ENCODE peak calls at places on chromosomes 2 and 18, in seven cellular contexts. H is prostate gland, N is stomach, V is sigmoid colon, P is spleen, X is transverse colon, L is HCT116. W is an unnamed sample.

GRCh38 chr2:11505652-11506610 is 27.9 kb upstream of the GREB1 start:
- DNase-seq in H (no peak), N (peak), V (no peak), P (no peak), X (no peak), L (peak), W (no peak)

GRCh38 chr18:79801641-79802040 is 3.9 kb downstream of the KCNG2 start:
- DNase-seq in H (no peak), N (no peak), V (peak), P (peak), X (no peak), L (no peak), W (no peak)

GRCh38 chr18:9617006-9617542 is 2.7 kb upstream of the PPP4R1 start:
- DNase-seq in H (no peak), N (no peak), V (no peak), P (no peak), X (no peak), L (no peak), W (no peak)

GRCh38 chr2:27407798-27408491 is 1.4 kb downstream of the PPM1G start:
- DNase-seq in H (peak), N (no peak), V (no peak), P (no peak), X (peak), L (peak), W (no peak)

GRCh38 chr2:233690444-233690843 is 2.2 kb upstream of the UGT1A6 start:
- DNase-seq in H (no peak), N (no peak), V (no peak), P (no peak), X (no peak), L (no peak), W (no peak)

GRCh38 chr2:188765522-188765921 is 208.7 kb upstream of the COL3A1 start:
- DNase-seq in H (no peak), N (no peak), V (no peak), P (no peak), X (no peak), L (peak), W (no peak)

GRCh38 chr2:184611221-184612085 is 13.1 kb downstream of the ZNF804A start:
- DNase-seq in H (no peak), N (no peak), V (no peak), P (no peak), X (no peak), L (peak), W (no peak)

GRCh38 chr2:227398684-227399398 is 11.1 kb upstream of the SCYGR1 start:
- DNase-seq in H (no peak), N (no peak), V (no peak), P (no peak), X (no peak), L (no peak), W (no peak)

GRCh38 chr18:60040966-60041365 is 141.2 kb downstream of the PMAIP1 start:
- DNase-seq in H (no peak), N (no peak), V (no peak), P (no peak), X (no peak), L (no peak), W (no peak)

GRCh38 chr18:60038731-60039130 is 138.9 kb downstream of the PMAIP1 start:
- DNase-seq in H (no peak), N (no peak), V (no peak), P (no peak), X (no peak), L (no peak), W (no peak)

GRCh38 chr18:60047556-60047955 is 147.8 kb downstream of the PMAIP1 start:
- DNase-seq in H (no peak), N (no peak), V (no peak), P (no peak), X (no peak), L (no peak), W (no peak)

GRCh38 chr18:60049172-60049571 is 149.4 kb downstream of the PMAIP1 start:
- DNase-seq in H (no peak), N (no peak), V (no peak), P (no peak), X (no peak), L (no peak), W (no peak)

DNA sequence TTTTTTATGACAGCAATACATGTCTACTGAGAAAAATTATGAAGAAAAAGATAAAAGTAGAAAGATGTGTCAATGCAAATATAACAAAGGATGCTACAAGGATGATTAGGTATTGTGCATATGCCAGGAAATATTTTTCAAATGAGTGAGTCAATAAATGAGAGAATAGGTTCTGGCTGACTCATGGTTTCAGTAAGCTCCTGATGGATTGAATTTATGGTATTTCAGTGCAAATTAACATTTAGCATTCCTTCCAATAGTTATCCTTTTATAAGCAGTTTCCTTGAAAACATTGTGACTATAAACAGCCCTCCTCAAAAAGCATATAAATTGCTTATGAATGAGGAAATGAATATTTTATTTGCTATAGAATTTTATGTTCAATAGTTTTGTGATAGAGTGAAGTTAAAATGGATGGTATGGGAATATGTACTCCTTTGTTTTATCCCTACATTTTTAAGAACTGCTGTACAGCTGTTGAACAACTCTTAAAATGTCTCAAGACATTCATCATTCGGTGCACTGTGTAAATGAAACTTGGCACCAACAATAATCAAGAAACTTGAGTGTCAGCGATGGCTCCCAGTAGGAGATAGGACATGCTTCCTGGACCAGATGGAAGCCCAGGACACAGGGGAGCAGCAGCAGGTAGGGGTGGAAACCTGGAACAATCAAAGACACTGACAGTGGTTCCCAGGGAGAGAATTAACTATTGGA is 144.7 kb downstream of the PMAIP1 start:
- DNase-seq in H (no peak), N (no peak), V (no peak), P (no peak), X (no peak), L (no peak), W (no peak)
- TF ChIP-seq POLR2AphosphoS5 in H (no peak), N (no peak), V (no peak), P (no peak), X (no peak), L (no peak), W (no peak)

GRCh38 chr2:55107428-55107827 is 57.2 kb upstream of the RTN4 start:
- DNase-seq in H (no peak), N (no peak), V (no peak), P (no peak), X (no peak), L (no peak), W (no peak)

GRCh38 chr2:55111230-55111569 is 60.9 kb upstream of the RTN4 start:
- DNase-seq in H (no peak), N (no peak), V (no peak), P (no peak), X (no peak), L (no peak), W (no peak)

GRCh38 chr2:55108456-55108855 is 58.2 kb upstream of the RTN4 start:
- DNase-seq in H (no peak), N (no peak), V (no peak), P (no peak), X (no peak), L (no peak), W (no peak)

GRCh38 chr2:55111570-55112228 is 61.4 kb upstream of the RTN4 start:
- DNase-seq in H (no peak), N (peak), V (peak), P (peak), X (peak), L (peak), W (no peak)

DNA sequence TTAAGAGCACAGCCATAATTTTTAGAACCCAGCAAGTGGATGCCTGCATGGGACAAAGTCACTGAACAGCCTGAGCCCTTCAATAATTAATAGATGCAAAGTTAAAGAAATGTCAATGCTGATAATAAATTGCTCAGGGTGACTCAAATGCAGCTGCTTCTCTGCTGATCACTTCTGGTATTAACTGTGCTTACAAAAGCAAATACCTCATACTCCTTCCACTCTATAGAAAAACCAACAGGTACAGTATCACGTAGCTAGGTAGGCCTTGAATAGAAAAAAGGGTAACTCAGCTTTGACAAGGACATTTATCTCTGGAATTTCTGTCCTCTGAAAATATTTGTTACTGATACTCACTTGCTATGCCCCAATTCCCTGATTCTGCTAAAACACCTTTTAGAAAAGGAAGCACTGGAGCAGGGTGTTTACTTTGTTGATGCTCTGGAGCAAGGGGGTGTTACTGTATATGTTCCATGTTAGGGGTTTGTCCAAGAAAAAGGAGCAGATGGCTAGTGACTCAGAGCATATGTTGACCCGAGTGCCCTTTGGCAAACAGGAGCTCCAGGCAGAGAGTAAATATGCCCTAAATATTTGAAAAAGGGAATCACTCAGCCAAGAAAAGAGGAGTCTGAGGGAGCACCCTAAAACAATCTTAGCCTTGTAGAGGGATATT is 59.1 kb upstream of the RTN4 start:
- DNase-seq in H (no peak), N (no peak), V (no peak), P (no peak), X (peak), L (no peak), W (no peak)
- TF ChIP-seq POLR2AphosphoS5 in H (no peak), N (no peak), V (no peak), P (no peak), X (no peak), L (no peak), W (no peak)

GRCh38 chr2:176999331-176999730 is 213.3 kb upstream of the HNRNPA3 start:
- DNase-seq in H (no peak), N (no peak), V (no peak), P (no peak), X (no peak), L (no peak), W (no peak)
- TF ChIP-seq POLR2AphosphoS5 in H (no peak), N (no peak), V (no peak), P (no peak), X (no peak), L (no peak), W (no peak)

GRCh38 chr2:100817388-100817985 is 2.5 kb upstream of the NPAS2 start:
- DNase-seq in H (no peak), N (no peak), V (no peak), P (no peak), X (no peak), L (no peak), W (no peak)

GRCh38 chr2:100819365-100820345 is at the start of gene NPAS2:
- DNase-seq in H (peak), N (peak), V (peak), P (no peak), X (peak), L (no peak), W (peak)

GRCh38 chr2:100818003-100818605 is 1.8 kb upstream of the NPAS2 start:
- DNase-seq in H (peak), N (no peak), V (no peak), P (no peak), X (no peak), L (peak), W (no peak)

GRCh38 chr2:100820346-100821254 is 661 bp downstream of the NPAS2 start:
- DNase-seq in H (no peak), N (peak), V (no peak), P (no peak), X (peak), L (no peak), W (peak)

GRCh38 chr2:100818606-100819364 is 1.2 kb upstream of the NPAS2 start:
- DNase-seq in H (peak), N (peak), V (peak), P (no peak), X (peak), L (peak), W (peak)
- TF ChIP-seq POLR2AphosphoS5 in H (peak), N (peak), V (peak), P (peak), X (peak), L (peak), W (no peak)

GRCh38 chr18:75247041-75247551 is 36.5 kb downstream of the TSHZ1 start:
- DNase-seq in H (no peak), N (no peak), V (no peak), P (no peak), X (no peak), L (no peak), W (no peak)
- TF ChIP-seq POLR2AphosphoS5 in H (no peak), N (no peak), V (no peak), P (peak), X (no peak), L (no peak), W (no peak)

GRCh38 chr2:9004338-9005204 is 1.1 kb upstream of the MBOAT2 start:
- DNase-seq in H (no peak), N (no peak), V (no peak), P (no peak), X (no peak), L (no peak), W (no peak)

GRCh38 chr2:9002313-9002636 is 1.2 kb downstream of the MBOAT2 start:
- DNase-seq in H (no peak), N (no peak), V (no peak), P (no peak), X (no peak), L (no peak), W (no peak)

GRCh38 chr2:9003366-9003615 is 193 bp downstream of the MBOAT2 start:
- DNase-seq in H (no peak), N (no peak), V (peak), P (no peak), X (no peak), L (no peak), W (no peak)

GRCh38 chr2:9002637-9003365 is 683 bp downstream of the MBOAT2 start:
- DNase-seq in H (no peak), N (no peak), V (peak), P (peak), X (peak), L (no peak), W (no peak)

GRCh38 chr2:9003616-9004337 is at the start of gene MBOAT2:
- DNase-seq in H (peak), N (peak), V (peak), P (peak), X (peak), L (peak), W (peak)
- TF ChIP-seq POLR2AphosphoS5 in H (peak), N (peak), V (peak), P (peak), X (peak), L (peak), W (no peak)

GRCh38 chr2:130289780-130290179 is 52.9 kb upstream of the IMP4 start:
- DNase-seq in H (no peak), N (no peak), V (no peak), P (no peak), X (no peak), L (no peak), W (no peak)
- TF ChIP-seq POLR2AphosphoS5 in H (no peak), N (no peak), V (no peak), P (no peak), X (no peak), L (no peak), W (no peak)

DNA sequence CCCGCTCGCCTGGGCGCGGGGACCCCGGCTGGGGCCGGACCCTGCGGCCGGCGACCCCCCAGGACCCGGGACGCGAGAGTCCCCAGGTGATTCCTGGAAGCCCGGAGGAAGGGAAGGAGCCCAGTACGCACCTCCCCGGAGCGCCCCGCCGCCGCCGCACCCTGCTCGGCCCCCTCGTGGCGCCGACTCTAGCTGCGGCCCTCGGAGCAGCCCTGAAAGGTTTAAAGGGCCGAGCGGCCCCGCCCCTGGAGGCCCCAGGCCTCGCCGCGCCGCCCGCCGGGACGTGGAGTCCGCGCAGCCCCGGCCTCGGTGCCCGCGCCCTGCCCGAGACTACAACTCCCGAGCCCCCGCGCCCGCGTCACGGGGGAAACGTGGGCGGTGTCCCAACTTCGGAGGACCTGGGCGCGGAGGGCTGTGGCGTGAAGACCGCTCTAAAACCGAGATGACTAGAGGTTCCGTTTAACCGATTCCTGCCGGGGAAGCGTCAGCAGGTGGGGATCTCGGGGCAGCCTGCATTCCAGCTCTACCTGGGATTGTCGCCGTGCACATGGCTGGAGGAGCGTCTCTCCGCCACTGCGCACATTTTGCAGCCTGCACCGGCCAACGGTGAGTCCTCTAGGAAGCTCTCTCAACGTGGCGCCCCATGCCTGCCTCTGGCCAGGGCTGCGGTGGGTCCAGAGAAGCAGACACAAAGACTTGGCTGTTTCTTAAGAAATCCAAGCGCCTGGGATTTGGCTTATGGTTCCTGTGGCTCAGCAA is at the start of gene TMEM150A:
- DNase-seq in H (peak), N (peak), V (peak), P (peak), X (peak), L (peak), W (peak)
- TF ChIP-seq POLR2AphosphoS5 in H (peak), N (peak), V (peak), P (peak), X (peak), L (peak), W (no peak)